ENCODE peak calls at places on chromosomes 7 and 10, in nine cellular contexts. I is choroid plexus epithelial cell, U is NCI-H1694, L is T-helper 2 cell, S is NCI-H1092, D is NCI-H1105 treated with DMSO at 0.1 percent for 48 hours, B is HT1080, R is osteocyte, T is NCI-H460. Z is an unnamed sample.

GRCh38 chr10:69061305-69062161 is 26.4 kb upstream of the SRGN start:
- DNase-seq in S (no peak), R (no peak), D (no peak), B (peak), I (peak), T (peak), L (no peak), U (no peak), Z (no peak)

GRCh38 chr7:21938463-21938862 is 7.2 kb downstream of the CDCA7L start:
- DNase-seq in B (no peak), R (no peak), T (no peak), I (no peak), L (no peak), S (no peak), U (no peak), D (no peak), Z (no peak)

GRCh38 chr10:109933984-109934565 is 10.8 kb upstream of the XPNPEP1 start:
- DNase-seq in I (peak), B (no peak), U (no peak), D (no peak), R (no peak), S (no peak), T (no peak), L (no peak), Z (no peak)

GRCh38 chr7:32879460-32879859 is 12.1 kb downstream of the KBTBD2 start:
- DNase-seq in L (no peak), B (no peak), I (peak), U (no peak), D (no peak), R (no peak), T (peak), S (no peak), Z (peak)

GRCh38 chr7:29170781-29171180 is 23.8 kb upstream of the CHN2 start:
- DNase-seq in L (no peak), T (no peak), I (no peak), B (no peak), R (no peak), D (no peak), S (no peak), U (no peak), Z (no peak)

GRCh38 chr10:34156781-34157425 is 658.2 kb downstream of the PARD3 start:
- DNase-seq in R (no peak), S (no peak), T (no peak), B (peak), U (no peak), L (no peak), I (peak), D (no peak), Z (peak)

GRCh38 chr7:157436763-157437480 is 100.1 kb downstream of the DNAJB6 start:
- DNase-seq in I (peak), R (no peak), B (no peak), T (no peak), D (no peak), L (no peak), U (no peak), S (no peak), Z (no peak)

GRCh38 chr10:18700555-18700850 is 41.3 kb downstream of the ARL5B start:
- DNase-seq in T (no peak), B (no peak), S (no peak), R (no peak), D (no peak), L (no peak), I (no peak), U (no peak), Z (no peak)

GRCh38 chr10:129599160-129599559 is 132.1 kb downstream of the MGMT start:
- DNase-seq in U (no peak), T (no peak), S (no peak), I (no peak), R (no peak), B (no peak), D (no peak), L (no peak), Z (no peak)

GRCh38 chr7:91379246-91379645 is 115.0 kb downstream of the FZD1 start:
- DNase-seq in U (no peak), L (no peak), I (peak), T (no peak), R (no peak), B (no peak), D (no peak), S (no peak), Z (peak)

GRCh38 chr10:119087271-119087897 is 6.8 kb upstream of the EIF3A start:
- DNase-seq in I (no peak), D (peak), S (no peak), R (no peak), B (no peak), U (no peak), L (no peak), T (no peak), Z (no peak)

GRCh38 chr10:89773081-89773480 is 71.7 kb downstream of the KIF20B start:
- DNase-seq in U (no peak), I (peak), L (no peak), D (no peak), B (no peak), S (no peak), T (no peak), R (no peak), Z (no peak)

GRCh38 chr10:80580811-80581468 is 43.2 kb downstream of the SH2D4B start:
- DNase-seq in T (no peak), L (no peak), S (no peak), B (no peak), D (no peak), R (no peak), U (no peak), I (no peak), Z (no peak)

GRCh38 chr7:128110641-128111365 is 79.6 kb upstream of the LRRC4 start:
- DNase-seq in I (no peak), S (no peak), R (no peak), B (no peak), T (no peak), U (no peak), L (no peak), D (no peak), Z (no peak)

GRCh38 chr10:17179002-17179401 is 22.5 kb downstream of the TRDMT1 start:
- DNase-seq in B (peak), I (peak), D (no peak), R (no peak), T (no peak), S (no peak), U (no peak), L (no peak), Z (no peak)

GRCh38 chr10:43120948-43121290 is 17.3 kb upstream of the CSGALNACT2 start:
- DNase-seq in B (peak), I (no peak), T (no peak), S (no peak), L (no peak), D (no peak), U (no peak), R (peak), Z (no peak)

GRCh38 chr7:74288034-74288881 is 949 bp upstream of the CLIP2 start:
- DNase-seq in I (no peak), B (no peak), S (no peak), U (no peak), L (no peak), D (no peak), T (no peak), R (no peak), Z (no peak)

GRCh38 chr10:11012476-11012875 is 5.2 kb upstream of the CELF2 start:
- DNase-seq in U (no peak), S (no peak), B (no peak), L (no peak), D (no peak), T (no peak), R (no peak), I (no peak), Z (no peak)

GRCh38 chr10:63708421-63708820 is 187.2 kb downstream of the REEP3 start:
- DNase-seq in R (no peak), B (no peak), I (no peak), U (no peak), D (no peak), S (no peak), L (no peak), T (no peak), Z (no peak)

GRCh38 chr7:129376076-129376777 is 58.0 kb upstream of the STRIP2 start:
- DNase-seq in B (peak), R (no peak), L (no peak), I (peak), U (peak), S (peak), T (peak), D (peak), Z (peak)

GRCh38 chr7:111789880-111790279 is 227.6 kb upstream of the IMMP2L start:
- DNase-seq in I (no peak), T (no peak), L (no peak), D (no peak), U (no peak), R (no peak), B (no peak), S (no peak), Z (no peak)

GRCh38 chr10:72322280-72323058 is 32.2 kb downstream of the DNAJB12 start:
- DNase-seq in S (no peak), B (no peak), I (no peak), L (no peak), T (no peak), D (no peak), R (no peak), U (no peak), Z (no peak)

GRCh38 chr10:117320050-117320665 is 55.1 kb downstream of the PDZD8 start:
- DNase-seq in B (peak), T (peak), I (peak), S (no peak), D (peak), R (no peak), L (no peak), U (no peak), Z (peak)

GRCh38 chr7:139393621-139394215 is 34.0 kb downstream of the LUC7L2 start:
- DNase-seq in I (no peak), T (no peak), R (no peak), S (no peak), B (no peak), U (no peak), L (no peak), D (no peak), Z (no peak)

GRCh38 chr7:12004547-12004946 is 172.5 kb upstream of the THSD7A start:
- DNase-seq in D (no peak), R (no peak), B (no peak), T (no peak), L (no peak), U (no peak), S (no peak), I (no peak), Z (no peak)

GRCh38 chr7:48742046-48742445 is 182.3 kb upstream of the CDC14C start:
- DNase-seq in S (peak), L (no peak), T (no peak), R (no peak), I (no peak), D (peak), U (no peak), B (no peak), Z (no peak)

GRCh38 chr10:102682981-102683380 is 31.2 kb downstream of the ARL3 start:
- DNase-seq in I (no peak), D (no peak), B (no peak), L (no peak), R (no peak), U (no peak), S (no peak), T (no peak), Z (no peak)

GRCh38 chr10:33302188-33302829 is 32.2 kb downstream of the NRP1 start:
- DNase-seq in T (no peak), S (no peak), B (no peak), I (no peak), D (no peak), L (no peak), U (no peak), R (no peak), Z (peak)

GRCh38 chr10:29517352-29517923 is 117.3 kb downstream of the SVIL start:
- DNase-seq in R (no peak), B (peak), L (no peak), S (no peak), T (peak), U (peak), I (peak), D (peak), Z (peak)

GRCh38 chr7:26293569-26294308 is 2.1 kb downstream of the SNX10 start:
- DNase-seq in R (no peak), S (no peak), U (no peak), T (no peak), B (no peak), I (no peak), D (no peak), L (no peak), Z (no peak)

GRCh38 chr10:73493781-73494180 is 2.0 kb downstream of the PPP3CB start:
- DNase-seq in S (no peak), T (peak), L (no peak), D (no peak), U (no peak), R (no peak), I (peak), B (peak), Z (peak)

GRCh38 chr10:116692225-116692624 is 50.1 kb downstream of the HSPA12A start:
- DNase-seq in T (no peak), I (no peak), B (no peak), S (no peak), D (no peak), R (no peak), L (no peak), U (no peak), Z (no peak)

GRCh38 chr10:119368991-119369869 is 161.9 kb downstream of the GRK5 start:
- DNase-seq in U (no peak), T (no peak), L (no peak), R (no peak), S (no peak), I (peak), D (no peak), B (no peak), Z (no peak)

GRCh38 chr10:118571123-118571522 is 24.3 kb downstream of the PRLHR start:
- DNase-seq in B (no peak), L (no peak), I (no peak), S (no peak), D (no peak), U (no peak), R (peak), T (no peak), Z (no peak)

GRCh38 chr7:107236857-107237256 is 68.1 kb downstream of the HBP1 start:
- DNase-seq in L (no peak), I (peak), B (no peak), T (no peak), U (no peak), D (no peak), R (no peak), S (no peak), Z (no peak)

GRCh38 chr10:122294511-122295422 is 23.7 kb downstream of the BTBD16 start:
- DNase-seq in R (peak), I (no peak), U (no peak), T (no peak), B (no peak), D (no peak), S (no peak), L (no peak), Z (no peak)

GRCh38 chr7:31100870-31101269 is 48.8 kb downstream of the ADCYAP1R1 start:
- DNase-seq in B (no peak), R (peak), D (no peak), U (no peak), L (no peak), S (no peak), I (no peak), T (no peak), Z (no peak)